ENCODE peak calls at places on chromosomes 2 and 18, in four cellular contexts. D, M, G and A are unnamed samples.

GRCh38 chr2:74892609-74893008 is 58.7 kb downstream of the HK2 start:
- DNase-seq in G (no peak), D (no peak), M (no peak), A (no peak)

GRCh38 chr18:464311-464659 is 36.2 kb downstream of the COLEC12 start:
- DNase-seq in M (no peak), D (no peak), G (no peak), A (no peak)

GRCh38 chr2:71896385-71897144 is 251.1 kb downstream of the CYP26B1 start:
- DNase-seq in D (no peak), G (no peak), M (no peak), A (no peak)

GRCh38 chr18:59861963-59862819 is 37.6 kb upstream of the PMAIP1 start:
- DNase-seq in G (no peak), M (no peak), D (no peak), A (no peak)

GRCh38 chr18:79951545-79952456 is at the start of gene SLC66A2:
- DNase-seq in M (peak), G (no peak), D (peak), A (peak)

GRCh38 chr2:196291873-196292800 is 120.8 kb upstream of the STK17B start:
- DNase-seq in D (no peak), G (no peak), M (no peak), A (no peak)

GRCh38 chr18:5601188-5601624 is 57.4 kb upstream of the EPB41L3 start:
- DNase-seq in G (no peak), M (peak), D (no peak), A (no peak)

GRCh38 chr2:204628926-204629661 is 83.8 kb downstream of the PARD3B start:
- DNase-seq in M (no peak), G (no peak), D (no peak), A (no peak)

GRCh38 chr2:9228088-9228751 is 21.6 kb downstream of the ASAP2 start:
- DNase-seq in D (no peak), M (no peak), G (no peak), A (no peak)

GRCh38 chr2:86499326-86499725 is 58.2 kb downstream of the KDM3A start:
- DNase-seq in D (no peak), M (no peak), G (no peak), A (no peak)

GRCh38 chr18:13221821-13222220 is 3.3 kb downstream of the LDLRAD4 start:
- DNase-seq in D (peak), G (no peak), M (peak), A (no peak)

GRCh38 chr2:223837290-223838061 is at the start of gene AP1S3:
- DNase-seq in G (no peak), M (peak), D (peak), A (no peak)

GRCh38 chr2:11753452-11753885 is 7.0 kb downstream of the LPIN1 start:
- DNase-seq in M (peak), G (no peak), D (no peak), A (no peak)

GRCh38 chr2:239726631-239727181 is 298.4 kb downstream of the NDUFA10 start:
- DNase-seq in M (no peak), G (no peak), D (peak), A (no peak)

GRCh38 chr2:127535941-127536340 is 458 bp downstream of the MYO7B start:
- DNase-seq in M (peak), D (no peak), G (no peak), A (no peak)

GRCh38 chr2:69166812-69167468 is 154.0 kb downstream of the ANTXR1 start:
- DNase-seq in G (no peak), D (no peak), M (no peak), A (no peak)

GRCh38 chr2:151007365-151007764 is 254.3 kb downstream of the RBM43 start:
- DNase-seq in M (no peak), G (no peak), D (peak), A (no peak)

GRCh38 chr2:233990261-233990798 is 60.2 kb upstream of the SPP2 start:
- DNase-seq in D (no peak), G (no peak), M (peak), A (no peak)

GRCh38 chr18:32019251-32019943 is 772 bp downstream of the RNF125 start:
- DNase-seq in D (peak), M (peak), G (no peak), A (no peak)

GRCh38 chr2:202142540-202142939 is 69.5 kb downstream of the KIAA2012 start:
- DNase-seq in G (no peak), D (no peak), M (no peak), A (no peak)

GRCh38 chr2:113157897-113158753 is 15.6 kb upstream of the PSD4 start:
- DNase-seq in D (no peak), G (no peak), M (no peak), A (no peak)

GRCh38 chr18:22169011-22169888 is at the start of gene GATA6:
- DNase-seq in D (peak), G (peak), M (peak), A (peak)

GRCh38 chr2:132416080-132416911 is at the start of gene GPR39:
- DNase-seq in D (peak), M (peak), G (peak), A (peak)

GRCh38 chr2:238420878-238421694 is 5.6 kb upstream of the ASB1 start:
- DNase-seq in M (no peak), G (no peak), D (no peak), A (no peak)
- H3K4me3 ChIP-seq in M (no peak), G (no peak), D (no peak), A (no peak)

DNA sequence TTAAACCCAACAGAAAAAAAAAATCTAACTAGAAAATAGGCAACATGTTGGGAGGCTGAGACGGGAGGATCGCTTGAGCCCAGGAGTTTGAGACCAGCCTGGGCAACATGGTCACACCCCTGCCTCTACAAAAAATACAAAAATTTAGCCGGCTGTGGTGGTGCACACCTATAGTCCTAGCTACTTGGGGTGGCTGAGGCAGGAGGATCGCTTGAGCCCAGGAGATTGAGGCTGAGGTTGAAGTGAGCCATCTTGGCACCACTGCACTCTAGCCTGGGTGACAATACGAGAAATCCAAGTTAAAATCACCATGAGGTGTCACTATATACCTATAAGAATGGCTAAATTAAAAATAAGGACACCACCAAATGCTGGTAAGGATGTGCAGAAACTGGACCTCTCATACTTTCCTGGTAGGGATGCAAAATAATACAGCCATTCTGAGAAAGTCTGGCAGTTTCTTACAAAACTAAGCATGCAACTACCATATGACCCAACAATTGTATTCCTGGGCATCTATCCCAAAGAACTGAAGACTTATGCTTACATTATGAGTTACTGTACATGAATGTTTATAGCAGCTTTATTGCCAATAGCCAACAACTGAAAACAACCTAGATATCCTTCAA is 2.2 kb downstream of the SEPTIN10 start:
- DNase-seq in D (no peak), M (no peak), G (peak), A (no peak)
- TF ChIP-seq CTCF in D (no peak), M (no peak), G (no peak), A (no peak)

GRCh38 chr2:120464448-120464931 is 118.6 kb downstream of the INHBB start:
- DNase-seq in D (no peak), M (no peak), G (no peak), A (no peak)

GRCh38 chr2:120465012-120465700 is 119.2 kb downstream of the INHBB start:
- DNase-seq in G (no peak), D (no peak), M (no peak), A (no peak)

GRCh38 chr2:120465989-120466703 is 120.2 kb downstream of the INHBB start:
- DNase-seq in M (no peak), D (no peak), G (no peak), A (no peak)

GRCh38 chr2:120466704-120467054 is 120.7 kb downstream of the INHBB start:
- DNase-seq in D (no peak), G (no peak), M (no peak), A (no peak)

DNA sequence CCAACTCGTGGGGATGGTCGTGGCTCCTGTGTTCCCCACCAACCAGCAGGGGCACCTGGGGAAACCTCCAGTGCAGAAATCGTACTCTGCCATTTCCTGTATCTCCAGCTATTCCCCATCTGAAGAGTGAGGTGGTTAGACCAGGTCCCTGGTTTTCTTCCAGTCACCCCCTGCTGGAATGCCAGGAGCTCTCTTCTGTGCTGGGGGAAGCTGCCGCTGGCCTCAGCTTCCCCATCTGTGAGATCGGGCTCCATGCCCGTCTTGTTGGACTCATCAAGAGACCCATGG is 119.7 kb downstream of the INHBB start:
- DNase-seq in G (no peak), D (no peak), M (no peak), A (no peak)
- H3K4me3 ChIP-seq in G (no peak), D (no peak), M (no peak), A (no peak)

DNA sequence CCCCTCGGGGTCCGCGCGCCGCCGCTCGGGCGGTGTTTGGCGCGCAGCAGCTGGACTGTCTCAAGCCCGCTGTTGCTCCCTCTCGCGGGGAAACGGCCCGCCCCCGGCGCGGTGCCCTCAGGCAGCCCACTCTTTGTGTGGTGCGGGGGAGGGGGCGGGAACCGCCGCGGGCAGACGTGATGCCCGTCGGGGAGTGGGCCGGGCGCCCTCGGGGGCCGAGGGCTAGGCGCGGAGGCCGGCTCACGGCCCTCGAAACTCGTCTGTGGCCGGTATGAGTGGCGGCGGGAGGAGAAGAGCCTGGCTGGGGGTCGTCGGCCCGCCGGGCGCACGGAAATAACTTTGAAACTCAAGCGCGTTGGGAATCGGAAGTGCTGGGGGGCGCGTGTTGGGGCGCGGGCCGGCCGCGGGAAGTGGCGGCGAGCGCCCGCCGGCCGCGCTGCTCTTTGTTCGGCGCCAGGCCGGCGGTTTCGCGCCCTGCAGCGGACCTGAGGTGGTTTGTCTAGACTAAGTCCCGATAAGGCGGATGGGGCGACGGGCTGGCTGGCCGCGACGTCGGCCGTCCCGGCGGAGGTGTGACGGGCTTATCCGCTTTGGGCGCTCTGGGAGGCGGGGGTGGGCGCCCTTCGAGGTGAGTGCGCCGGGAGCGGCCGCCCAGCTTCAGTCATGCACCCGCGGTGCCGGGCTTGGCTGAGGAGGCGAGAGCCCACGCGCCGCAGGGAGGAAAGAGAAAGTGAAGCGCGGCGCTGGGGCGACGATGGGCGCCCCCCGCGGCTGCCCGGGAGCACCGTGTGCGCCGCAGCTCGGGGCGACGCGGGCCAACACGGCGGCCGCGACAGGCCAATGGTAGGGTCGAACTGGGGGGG is 679 bp downstream of the PTMA start:
- DNase-seq in G (no peak), D (peak), M (peak), A (no peak)
- TF ChIP-seq CTCF in G (no peak), D (no peak), M (no peak), A (no peak)

DNA sequence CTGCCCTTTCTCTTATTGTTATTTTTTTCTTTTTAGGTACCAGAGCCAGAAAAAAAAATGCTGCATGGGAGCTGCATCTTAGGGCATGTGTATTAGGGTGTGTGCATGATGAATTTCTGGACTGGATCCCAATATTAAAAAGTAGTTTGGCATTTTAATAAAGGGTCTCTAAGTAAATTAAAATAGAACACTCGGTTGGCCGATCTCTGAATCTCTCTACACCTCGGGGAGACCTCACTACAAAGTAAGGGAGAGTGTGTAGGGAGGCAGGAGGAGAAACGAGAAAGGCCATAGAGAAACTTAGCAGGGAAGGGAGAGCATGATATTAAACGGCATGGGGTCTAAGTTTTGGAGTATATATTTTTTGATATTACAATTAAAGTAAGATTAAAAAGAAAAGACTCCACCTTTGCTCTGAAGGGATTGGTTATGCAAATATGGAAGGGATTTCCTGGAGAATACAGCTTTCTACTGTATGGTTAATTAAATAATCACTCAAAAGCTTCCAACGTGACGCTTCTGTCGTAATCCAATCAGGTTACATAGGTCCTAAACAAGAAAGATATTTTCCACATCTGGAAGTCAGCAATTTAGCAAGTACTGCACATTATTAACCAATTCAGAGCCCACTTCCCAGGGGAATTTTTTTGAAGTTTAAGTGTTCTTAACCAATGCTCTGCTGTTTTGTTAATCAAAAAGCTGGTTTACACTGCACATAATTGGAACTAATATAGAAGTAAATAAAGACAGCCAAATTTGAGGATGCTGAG is 984 bp upstream of the ZEB2 start:
- DNase-seq in M (no peak), G (no peak), D (no peak), A (no peak)
- H3K4me3 ChIP-seq in M (peak), G (no peak), D (peak), A (peak)